ENCODE peak calls at places on chromosomes 12 and 14, in eight cellular contexts. D is Peyer's patch; K is mammary epithelial cell; H is thoracic aorta; S is ovary; J is CD8-positive, alpha-beta T cell; B is esophagus squamous epithelium; T is pancreas. L is an unnamed sample.

GRCh38 chr14:54579606-54580005 is 12.7 kb downstream of the SAMD4A start:
- DNase-seq in D (no peak), K (no peak), H (no peak), S (no peak), J (no peak), B (no peak), T (no peak), L (no peak)

GRCh38 chr14:50000215-50001145 is 107.6 kb downstream of the ARF6 start:
- DNase-seq in D (peak; percentile 79), K (peak; percentile 87), H (no peak), S (peak; percentile 43), J (peak; percentile 67), B (no peak), T (no peak), L (peak; percentile 87)

GRCh38 chr12:70796989-70797388 is 123.5 kb downstream of the PTPRR start:
- DNase-seq in D (no peak), K (no peak), H (no peak), S (no peak), J (no peak), B (no peak), T (no peak), L (no peak)

GRCh38 chr12:91604897-91605296 is 422.3 kb upstream of the DCN start:
- DNase-seq in D (no peak), K (no peak), H (no peak), S (no peak), J (no peak), B (no peak), T (no peak), L (no peak)

GRCh38 chr14:99820702-99821331 is 27.6 kb downstream of the EML1 start:
- DNase-seq in D (no peak), K (no peak), H (no peak), S (no peak), J (no peak), B (no peak), T (no peak), L (no peak)

GRCh38 chr12:89073027-89073398 is 279.3 kb downstream of the DUSP6 start:
- DNase-seq in D (no peak), K (no peak), H (no peak), S (no peak), J (no peak), B (no peak), T (no peak), L (no peak)

GRCh38 chr14:67666733-67667132 is 7.7 kb downstream of the VTI1B start:
- DNase-seq in D (no peak), K (no peak), H (no peak), S (no peak), J (no peak), B (no peak), T (no peak), L (no peak)

GRCh38 chr12:108621161-108621560 is 12.5 kb downstream of the SELPLG start:
- DNase-seq in D (no peak), K (no peak), H (no peak), S (no peak), J (no peak), B (no peak), T (no peak), L (no peak)

GRCh38 chr12:124469193-124469888 is 98.1 kb downstream of the NCOR2 start:
- DNase-seq in D (no peak), K (no peak), H (no peak), S (peak; percentile 30), J (no peak), B (no peak), T (no peak), L (no peak)

DNA sequence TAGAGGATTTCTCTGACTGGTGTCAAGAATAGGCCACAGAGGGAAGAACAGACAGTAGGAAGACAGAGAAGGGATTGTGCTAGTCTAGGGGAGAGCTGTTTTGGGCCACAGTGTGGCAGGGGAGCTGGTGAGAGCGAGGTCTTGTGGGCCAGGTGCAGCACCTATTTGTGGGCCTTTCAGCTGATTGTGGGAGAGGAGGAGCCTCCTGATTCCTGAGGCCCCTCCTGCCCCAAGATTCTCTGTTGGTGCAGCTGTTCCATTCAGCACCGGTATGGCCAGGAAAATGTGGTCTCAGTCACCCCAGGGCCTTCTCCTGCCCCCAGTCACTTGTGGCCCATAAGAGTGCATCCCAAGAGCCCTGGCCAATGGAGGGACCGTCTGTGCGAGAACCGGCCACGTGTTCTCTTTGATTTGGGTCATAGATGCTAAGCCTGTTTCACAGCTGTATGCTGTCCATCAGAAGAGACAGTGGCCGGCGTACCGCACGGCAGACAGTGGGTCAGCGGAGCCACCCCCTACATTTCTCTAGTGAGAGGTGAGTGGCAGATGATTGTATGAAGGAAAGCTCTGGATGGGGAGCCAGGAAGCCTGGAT is 27.7 kb downstream of the TPCN1 start:
- DNase-seq in D (no peak), K (no peak), H (no peak), S (no peak), J (no peak), B (no peak), T (no peak), L (no peak)
- H3K4me1 ChIP-seq in D (peaks cover 36% of the 10 kb centered on the region), K (peaks cover 36% of the 10 kb centered on the region), H (peaks cover 38% of the 10 kb centered on the region), S (peaks cover 19% of the 10 kb centered on the region), J (no peaks in the 10 kb centered on the region), B (peaks cover 31% of the 10 kb centered on the region), T (peaks cover 38% of the 10 kb centered on the region), L (peaks cover 43% of the 10 kb centered on the region)

GRCh38 chr12:6685814-6686213 is 3.4 kb downstream of the ZNF384 start:
- DNase-seq in D (no peak), K (no peak), H (no peak), S (no peak), J (no peak), B (no peak), T (no peak), L (no peak)
- TF ChIP-seq CTCF in D (no peak), K (no peak), H (no peak), S (no peak), J (no peak), B (no peak), T (no peak), L (no peak)

GRCh38 chr12:13289644-13290285 is 93.2 kb downstream of the EMP1 start:
- DNase-seq in D (no peak), K (peak; percentile 3), H (no peak), S (no peak), J (no peak), B (no peak), T (no peak), L (no peak)

GRCh38 chr12:13293086-13293485 is 96.6 kb downstream of the EMP1 start:
- DNase-seq in D (no peak), K (no peak), H (no peak), S (no peak), J (no peak), B (no peak), T (no peak), L (no peak)

GRCh38 chr12:13288501-13288900 is 92.0 kb downstream of the EMP1 start:
- DNase-seq in D (no peak), K (no peak), H (no peak), S (no peak), J (no peak), B (no peak), T (no peak), L (no peak)

GRCh38 chr12:13283867-13284266 is 87.3 kb downstream of the EMP1 start:
- DNase-seq in D (no peak), K (no peak), H (no peak), S (no peak), J (no peak), B (no peak), T (no peak), L (no peak)

DNA sequence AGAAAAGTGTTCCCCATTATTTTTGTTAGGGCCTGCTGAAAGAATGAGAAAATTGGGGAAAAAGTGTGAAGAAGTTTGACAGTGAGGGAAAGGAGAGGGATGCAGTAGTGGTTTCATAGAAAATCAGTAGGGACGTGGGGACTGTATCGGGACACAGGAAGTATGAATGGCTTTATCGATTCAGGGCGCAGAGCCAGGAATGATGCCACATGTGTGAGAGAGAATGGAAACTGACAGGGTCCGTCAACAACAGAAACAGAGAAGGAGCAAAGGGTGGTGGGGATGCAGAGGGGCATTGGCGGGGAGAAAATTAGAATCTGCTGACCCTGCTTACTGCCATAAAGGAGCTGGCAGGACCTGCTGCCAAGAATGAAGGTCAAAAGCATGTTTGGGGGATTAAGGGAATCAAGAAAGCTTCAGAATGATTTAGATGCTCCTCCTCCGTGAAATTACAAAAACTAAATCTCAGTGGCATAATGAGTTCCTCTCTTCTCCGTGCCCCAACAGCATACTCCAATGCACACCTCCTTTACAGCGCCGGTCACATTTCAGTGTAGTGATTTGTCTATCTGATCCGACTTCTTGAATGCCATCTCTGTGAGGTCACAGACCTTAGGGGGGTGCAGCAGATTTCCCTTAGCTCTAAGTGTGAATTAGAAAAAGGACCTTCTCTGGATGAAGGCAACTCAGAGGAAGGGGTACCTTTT is 92.6 kb downstream of the EMP1 start:
- DNase-seq in D (no peak), K (no peak), H (no peak), S (no peak), J (no peak), B (no peak), T (peak; percentile 60), L (no peak)
- H3K4me3 ChIP-seq in D (no peak overlapping the region), K (no peak overlapping the region), H (no peak overlapping the region), S (no peak overlapping the region), J (no peak overlapping the region), B (no peak overlapping the region), T (no peak overlapping the region), L (no peak overlapping the region)

GRCh38 chr12:56630180-56630632 is at the start of gene BAZ2A:
- DNase-seq in D (peak; percentile 93), K (peak; percentile 77), H (peak; percentile 61), S (peak; percentile 87), J (peak; percentile 80), B (no peak), T (peak; percentile 92), L (peak; percentile 85)

GRCh38 chr12:56633465-56634241 is 3.5 kb upstream of the BAZ2A start:
- DNase-seq in D (no peak), K (no peak), H (no peak), S (no peak), J (no peak), B (no peak), T (no peak), L (no peak)

GRCh38 chr12:56632701-56633464 is 2.8 kb upstream of the BAZ2A start:
- DNase-seq in D (no peak), K (no peak), H (no peak), S (no peak), J (no peak), B (no peak), T (no peak), L (no peak)

GRCh38 chr12:56634242-56634836 is 4.2 kb upstream of the BAZ2A start:
- DNase-seq in D (peak; percentile 46), K (peak; percentile 82), H (no peak), S (peak; percentile 63), J (no peak), B (no peak), T (peak; percentile 81), L (no peak)

DNA sequence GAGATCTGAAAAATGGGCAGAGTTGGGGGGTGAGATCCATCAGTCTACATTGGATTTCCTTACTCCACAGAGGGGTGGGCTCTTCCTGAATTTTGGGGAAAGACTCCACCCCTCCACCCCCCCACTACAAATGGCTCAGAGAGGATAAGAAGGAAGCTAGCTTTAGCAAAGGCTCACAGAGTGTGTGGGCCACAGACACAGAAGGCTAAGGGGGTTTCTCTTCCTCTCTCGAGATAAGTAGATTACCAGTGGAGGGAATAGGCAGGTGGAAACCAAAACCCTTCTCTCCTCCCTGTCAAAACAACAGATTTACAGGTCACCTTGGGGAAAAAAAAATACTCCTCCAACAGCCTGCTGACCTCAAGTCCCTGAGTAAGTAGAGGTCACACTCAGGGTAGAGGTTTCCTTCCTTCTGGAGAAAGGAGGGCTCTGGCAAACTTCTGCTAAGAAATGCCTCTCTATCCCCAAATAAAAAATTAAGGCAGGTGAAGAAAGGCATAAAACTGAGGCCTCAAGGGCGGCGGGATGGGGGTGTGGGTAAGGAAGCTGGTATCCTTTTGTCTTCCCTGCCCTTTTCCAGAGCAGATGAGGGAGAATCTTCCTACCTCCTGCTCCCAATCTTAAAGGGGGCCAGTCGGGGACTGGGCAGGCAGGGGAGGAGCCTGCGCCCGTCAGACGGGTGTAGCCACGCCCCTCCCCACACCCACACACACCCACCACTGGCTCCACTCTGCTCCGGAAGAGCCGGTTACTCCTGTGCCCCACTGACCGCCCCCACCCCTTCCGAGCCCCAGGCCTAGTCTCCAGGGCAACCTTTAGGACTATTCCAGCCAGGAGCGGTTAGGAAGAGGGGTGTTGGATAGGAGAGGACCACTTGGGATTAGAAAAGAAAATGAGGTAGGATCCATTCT is 1.9 kb upstream of the BAZ2A start:
- DNase-seq in D (peak; percentile 86), K (peak; percentile 30), H (peak; percentile 9), S (peak; percentile 80), J (no peak), B (no peak), T (peak; percentile 75), L (peak; percentile 64)
- H3K4me1 ChIP-seq in D (peaks cover 48% of the 10 kb centered on the region), K (peaks cover 40% of the 10 kb centered on the region), H (peaks cover 48% of the 10 kb centered on the region), S (peaks cover 19% of the 10 kb centered on the region), J (peaks cover 61% of the 10 kb centered on the region), B (peaks cover 56% of the 10 kb centered on the region), T (peaks cover 5% of the 10 kb centered on the region), L (no peaks in the 10 kb centered on the region)